ENCODE peak calls at places on chromosomes 1 and 21, in eight cellular contexts. P is omental fat pad; D is D721Med; A is CD8-positive, alpha-beta T cell; X is type B pancreatic cell; Q is H9; V is cardiac fibroblast; R is endothelial cell. E is an unnamed sample.

GRCh38 chr1:55051621-55052020 is 12.3 kb downstream of the PCSK9 start:
- DNase-seq in V (no peak), D (no peak), Q (no peak), X (no peak), P (no peak), R (no peak), A (no peak), E (no peak)

GRCh38 chr1:70497152-70497551 is 86.1 kb downstream of the CTH start:
- DNase-seq in P (no peak), A (no peak), D (no peak), V (no peak), X (no peak), Q (no peak), R (no peak), E (no peak)

GRCh38 chr21:46603228-46603627 is 1.7 kb downstream of the S100B start:
- DNase-seq in Q (peak), P (no peak), R (no peak), V (no peak), A (no peak), X (no peak), D (no peak), E (no peak)

GRCh38 chr21:37431243-37431642 is 64.7 kb downstream of the DYRK1A start:
- DNase-seq in R (no peak), V (no peak), A (no peak), P (no peak), D (no peak), Q (no peak), X (no peak), E (no peak)

GRCh38 chr1:97427371-97427770 is 493.5 kb downstream of the DPYD start:
- DNase-seq in R (no peak), A (no peak), D (no peak), P (no peak), V (no peak), X (no peak), Q (no peak), E (no peak)

GRCh38 chr1:14968251-14968812 is 185.2 kb upstream of the TMEM51 start:
- DNase-seq in Q (no peak), V (peak), X (no peak), A (no peak), R (no peak), D (no peak), P (no peak), E (no peak)

GRCh38 chr1:13498553-13498952 is 15.2 kb downstream of the LRRC38 start:
- DNase-seq in P (no peak), A (no peak), Q (peak), R (peak), D (no peak), V (no peak), X (no peak), E (no peak)

GRCh38 chr1:159196543-159196942 is 8.1 kb upstream of the ACKR1 start:
- DNase-seq in X (no peak), R (no peak), A (no peak), Q (no peak), P (no peak), V (no peak), D (no peak), E (no peak)

GRCh38 chr1:61851849-61852692 is 109.8 kb downstream of the PATJ start:
- DNase-seq in P (no peak), V (peak), D (no peak), A (no peak), X (no peak), R (peak), Q (no peak), E (peak)

GRCh38 chr1:7752512-7753417 is 18.3 kb upstream of the VAMP3 start:
- DNase-seq in R (peak), A (peak), D (no peak), Q (peak), X (no peak), V (peak), P (peak), E (no peak)

GRCh38 chr1:27979151-27979858 is 19.5 kb downstream of the XKR8 start:
- DNase-seq in A (no peak), X (no peak), D (no peak), Q (no peak), R (no peak), V (peak), P (no peak), E (peak)

GRCh38 chr1:65422241-65423203 is 2.1 kb downstream of the LEPR start:
- DNase-seq in A (no peak), Q (no peak), D (no peak), P (no peak), V (peak), X (no peak), R (no peak), E (no peak)

GRCh38 chr1:230170153-230170547 is 103.1 kb downstream of the GALNT2 start:
- DNase-seq in V (no peak), Q (peak), P (no peak), A (no peak), D (no peak), X (no peak), R (no peak), E (peak)

GRCh38 chr1:3350441-3351261 is 103.8 kb upstream of the ARHGEF16 start:
- DNase-seq in D (no peak), P (no peak), X (no peak), A (no peak), V (peak), R (no peak), Q (no peak), E (no peak)

GRCh38 chr1:187622545-187622944 is 793.8 kb downstream of the PLA2G4A start:
- DNase-seq in P (no peak), Q (no peak), V (no peak), D (no peak), A (no peak), X (no peak), R (no peak), E (no peak)

GRCh38 chr1:89736937-89737733 is 83.7 kb upstream of the LRRC8D start:
- DNase-seq in D (no peak), Q (no peak), A (no peak), X (no peak), V (no peak), R (no peak), P (no peak), E (no peak)

GRCh38 chr1:206470692-206471414 is 577 bp downstream of the IKBKE start:
- DNase-seq in A (peak), X (no peak), Q (peak), R (peak), D (no peak), P (no peak), V (peak), E (peak)

GRCh38 chr1:74858136-74858535 is 125.2 kb downstream of the TYW3 start:
- DNase-seq in P (no peak), R (no peak), A (no peak), D (no peak), X (no peak), Q (no peak), V (no peak), E (no peak)
- TF ChIP-seq CTCF in P (no peak), R (no peak), A (no peak), D (no peak), X (no peak), Q (no peak), V (no peak), E (no peak)

GRCh38 chr1:47701283-47701682 is 263.4 kb downstream of the FOXD2 start:
- DNase-seq in V (no peak), P (no peak), R (no peak), A (no peak), Q (no peak), X (no peak), D (no peak), E (no peak)

GRCh38 chr1:47703161-47703825 is 265.4 kb downstream of the FOXD2 start:
- DNase-seq in R (no peak), A (no peak), V (no peak), D (no peak), X (no peak), P (no peak), Q (no peak), E (no peak)

GRCh38 chr1:47705517-47706130 is 267.8 kb downstream of the FOXD2 start:
- DNase-seq in X (no peak), D (no peak), P (no peak), Q (no peak), A (no peak), R (no peak), V (no peak), E (no peak)

GRCh38 chr1:47701741-47702515 is 264.1 kb downstream of the FOXD2 start:
- DNase-seq in D (no peak), Q (no peak), X (no peak), R (no peak), A (no peak), P (no peak), V (no peak), E (no peak)

GRCh38 chr1:47703981-47704596 is 266.2 kb downstream of the FOXD2 start:
- DNase-seq in X (no peak), R (no peak), P (no peak), A (no peak), Q (no peak), D (no peak), V (peak), E (no peak)
- TF ChIP-seq CTCF in X (peak), R (no peak), P (no peak), A (no peak), Q (peak), D (no peak), V (no peak), E (no peak)

GRCh38 chr1:219931033-219931432 is 2.7 kb upstream of the SLC30A10 start:
- DNase-seq in P (no peak), R (no peak), Q (no peak), V (no peak), D (no peak), A (no peak), X (no peak), E (no peak)

GRCh38 chr1:219926363-219926998 is 1.9 kb downstream of the SLC30A10 start:
- DNase-seq in D (no peak), X (no peak), R (no peak), P (no peak), Q (no peak), A (no peak), V (no peak), E (no peak)

GRCh38 chr1:219927298-219927955 is 930 bp downstream of the SLC30A10 start:
- DNase-seq in Q (no peak), D (no peak), A (no peak), P (no peak), V (no peak), R (no peak), X (no peak), E (peak)

GRCh38 chr1:219928791-219929118 is 398 bp upstream of the SLC30A10 start:
- DNase-seq in Q (peak), D (no peak), R (no peak), P (no peak), A (no peak), X (no peak), V (no peak), E (no peak)

GRCh38 chr1:219927956-219928790 is at the start of gene SLC30A10:
- DNase-seq in R (peak), P (no peak), D (peak), V (peak), Q (peak), X (no peak), A (no peak), E (peak)
- TF ChIP-seq CTCF in R (no peak), P (no peak), D (peak), V (no peak), Q (no peak), X (no peak), A (no peak), E (no peak)

GRCh38 chr1:165894591-165894990 is 67.2 kb downstream of the UCK2 start:
- DNase-seq in A (no peak), D (no peak), R (no peak), V (peak), Q (peak), X (no peak), P (no peak), E (no peak)
- TF ChIP-seq CTCF in A (no peak), D (no peak), R (no peak), V (no peak), Q (no peak), X (no peak), P (no peak), E (no peak)

DNA sequence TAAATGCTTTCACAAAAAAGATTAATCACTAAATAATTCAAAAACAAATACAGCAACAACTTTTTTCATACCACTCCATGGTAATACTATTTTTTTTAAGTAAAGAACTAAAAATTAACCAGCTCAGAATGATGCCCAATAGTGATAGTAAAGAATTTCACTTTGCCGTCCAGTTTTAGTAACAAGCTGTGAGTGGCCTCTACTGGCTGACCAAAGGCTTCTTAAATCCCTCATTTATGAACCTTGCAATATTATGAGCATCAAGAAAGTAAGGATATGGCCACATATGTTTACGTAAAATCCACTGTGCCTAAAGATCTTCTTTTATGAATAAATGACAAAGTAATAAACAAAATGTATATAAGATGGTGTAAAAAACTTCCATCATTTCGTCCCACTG is 108.6 kb downstream of the GPATCH2 start:
- DNase-seq in V (no peak), Q (no peak), D (no peak), X (no peak), P (no peak), A (no peak), R (no peak), E (no peak)
- TF ChIP-seq CTCF in V (no peak), Q (no peak), D (no peak), X (peak), P (no peak), A (no peak), R (no peak), E (no peak)

E was measured in GM13977.